ENCODE peak calls at places on chromosome 7, in seven cellular contexts. One of them, this sample, is unnamed.
A peak's percentile ranks its signal among the peaks of the same experiment; 100 is the strongest.

GRCh38 chr7:45021604-45022296 is 21.7 kb downstream of the CCM2 start:
- DNase-seq in DMS153: no peak
- DNase-seq in kidney epithelial cell: peak; percentile 50
- DNase-seq in H54: peak; percentile 37
- DNase-seq in activated CD4-positive, alpha-beta T cell treated with anti-CD3 and anti-CD28 coated beads, Interleukin-2, amount 50 U/mL, for 4 hours: no peak
- DNase-seq in RCC 7860: peak; percentile 71
- DNase-seq in stimulated activated CD4-positive, alpha-beta T cell treated with anti-CD3 and anti-CD28 coated beads, TNF-alpha, amount 100 ng/mL, for 48 hours: no peak
- DNase-seq in this sample: peak; percentile 12

GRCh38 chr7:108340856-108341411 is 115.3 kb downstream of the NRCAM start:
- DNase-seq in RCC 7860: no peak
- DNase-seq in DMS153: no peak
- DNase-seq in activated CD4-positive, alpha-beta T cell treated with anti-CD3 and anti-CD28 coated beads, Interleukin-2, amount 50 U/mL, for 4 hours: no peak
- DNase-seq in stimulated activated CD4-positive, alpha-beta T cell treated with anti-CD3 and anti-CD28 coated beads, TNF-alpha, amount 100 ng/mL, for 48 hours: no peak
- DNase-seq in kidney epithelial cell: no peak
- DNase-seq in H54: no peak
- DNase-seq in this sample: no peak

GRCh38 chr7:101018271-101019167 is 1.4 kb upstream of the MUC17 start:
- DNase-seq in H54: no peak
- DNase-seq in stimulated activated CD4-positive, alpha-beta T cell treated with anti-CD3 and anti-CD28 coated beads, TNF-alpha, amount 100 ng/mL, for 48 hours: no peak
- DNase-seq in kidney epithelial cell: no peak
- DNase-seq in activated CD4-positive, alpha-beta T cell treated with anti-CD3 and anti-CD28 coated beads, Interleukin-2, amount 50 U/mL, for 4 hours: no peak
- DNase-seq in DMS153: no peak
- DNase-seq in RCC 7860: no peak
- DNase-seq in this sample: no peak

GRCh38 chr7:18352339-18353255 is 143.0 kb upstream of the HDAC9 start:
- DNase-seq in kidney epithelial cell: no peak
- DNase-seq in RCC 7860: peak; percentile 71
- DNase-seq in H54: peak; percentile 28
- DNase-seq in stimulated activated CD4-positive, alpha-beta T cell treated with anti-CD3 and anti-CD28 coated beads, TNF-alpha, amount 100 ng/mL, for 48 hours: no peak
- DNase-seq in DMS153: peak; percentile 75
- DNase-seq in activated CD4-positive, alpha-beta T cell treated with anti-CD3 and anti-CD28 coated beads, Interleukin-2, amount 50 U/mL, for 4 hours: no peak
- DNase-seq in this sample: peak; percentile 59

GRCh38 chr7:138386821-138387220 is 73.2 kb upstream of the TRIM24 start:
- DNase-seq in kidney epithelial cell: no peak
- DNase-seq in activated CD4-positive, alpha-beta T cell treated with anti-CD3 and anti-CD28 coated beads, Interleukin-2, amount 50 U/mL, for 4 hours: no peak
- DNase-seq in stimulated activated CD4-positive, alpha-beta T cell treated with anti-CD3 and anti-CD28 coated beads, TNF-alpha, amount 100 ng/mL, for 48 hours: no peak
- DNase-seq in H54: no peak
- DNase-seq in RCC 7860: no peak
- DNase-seq in DMS153: no peak
- DNase-seq in this sample: no peak

GRCh38 chr7:121475806-121476205 is 79.7 kb upstream of the FAM3C start:
- DNase-seq in H54: no peak
- DNase-seq in DMS153: no peak
- DNase-seq in activated CD4-positive, alpha-beta T cell treated with anti-CD3 and anti-CD28 coated beads, Interleukin-2, amount 50 U/mL, for 4 hours: no peak
- DNase-seq in RCC 7860: no peak
- DNase-seq in stimulated activated CD4-positive, alpha-beta T cell treated with anti-CD3 and anti-CD28 coated beads, TNF-alpha, amount 100 ng/mL, for 48 hours: no peak
- DNase-seq in kidney epithelial cell: no peak
- DNase-seq in this sample: no peak

GRCh38 chr7:18693401-18693800 is 197.9 kb downstream of the HDAC9 start:
- DNase-seq in kidney epithelial cell: no peak
- DNase-seq in stimulated activated CD4-positive, alpha-beta T cell treated with anti-CD3 and anti-CD28 coated beads, TNF-alpha, amount 100 ng/mL, for 48 hours: no peak
- DNase-seq in activated CD4-positive, alpha-beta T cell treated with anti-CD3 and anti-CD28 coated beads, Interleukin-2, amount 50 U/mL, for 4 hours: no peak
- DNase-seq in RCC 7860: peak; percentile 33
- DNase-seq in DMS153: no peak
- DNase-seq in H54: peak; percentile 15
- DNase-seq in this sample: no peak

GRCh38 chr7:29231671-29232267 is 37.2 kb downstream of the CHN2 start:
- DNase-seq in stimulated activated CD4-positive, alpha-beta T cell treated with anti-CD3 and anti-CD28 coated beads, TNF-alpha, amount 100 ng/mL, for 48 hours: no peak
- DNase-seq in RCC 7860: no peak
- DNase-seq in kidney epithelial cell: no peak
- DNase-seq in H54: no peak
- DNase-seq in DMS153: no peak
- DNase-seq in activated CD4-positive, alpha-beta T cell treated with anti-CD3 and anti-CD28 coated beads, Interleukin-2, amount 50 U/mL, for 4 hours: no peak
- DNase-seq in this sample: no peak

GRCh38 chr7:40866601-40867000 is 731.8 kb downstream of the SUGCT start:
- DNase-seq in H54: no peak
- DNase-seq in RCC 7860: no peak
- DNase-seq in DMS153: no peak
- DNase-seq in kidney epithelial cell: no peak
- DNase-seq in stimulated activated CD4-positive, alpha-beta T cell treated with anti-CD3 and anti-CD28 coated beads, TNF-alpha, amount 100 ng/mL, for 48 hours: no peak
- DNase-seq in activated CD4-positive, alpha-beta T cell treated with anti-CD3 and anti-CD28 coated beads, Interleukin-2, amount 50 U/mL, for 4 hours: no peak
- DNase-seq in this sample: no peak

GRCh38 chr7:4136036-4136435 is 546.1 kb upstream of the FOXK1 start:
- DNase-seq in stimulated activated CD4-positive, alpha-beta T cell treated with anti-CD3 and anti-CD28 coated beads, TNF-alpha, amount 100 ng/mL, for 48 hours: no peak
- DNase-seq in H54: no peak
- DNase-seq in DMS153: no peak
- DNase-seq in kidney epithelial cell: no peak
- DNase-seq in RCC 7860: no peak
- DNase-seq in activated CD4-positive, alpha-beta T cell treated with anti-CD3 and anti-CD28 coated beads, Interleukin-2, amount 50 U/mL, for 4 hours: no peak
- DNase-seq in this sample: no peak

GRCh38 chr7:27917119-27917518 is 177.2 kb downstream of the TAX1BP1 start:
- DNase-seq in H54: no peak
- DNase-seq in stimulated activated CD4-positive, alpha-beta T cell treated with anti-CD3 and anti-CD28 coated beads, TNF-alpha, amount 100 ng/mL, for 48 hours: no peak
- DNase-seq in DMS153: peak; percentile 68
- DNase-seq in activated CD4-positive, alpha-beta T cell treated with anti-CD3 and anti-CD28 coated beads, Interleukin-2, amount 50 U/mL, for 4 hours: no peak
- DNase-seq in kidney epithelial cell: no peak
- DNase-seq in RCC 7860: no peak
- DNase-seq in this sample: no peak

GRCh38 chr7:107946451-107946850 is 55.5 kb downstream of the DLD start:
- DNase-seq in DMS153: no peak
- DNase-seq in kidney epithelial cell: no peak
- DNase-seq in RCC 7860: no peak
- DNase-seq in H54: no peak
- DNase-seq in stimulated activated CD4-positive, alpha-beta T cell treated with anti-CD3 and anti-CD28 coated beads, TNF-alpha, amount 100 ng/mL, for 48 hours: no peak
- DNase-seq in activated CD4-positive, alpha-beta T cell treated with anti-CD3 and anti-CD28 coated beads, Interleukin-2, amount 50 U/mL, for 4 hours: no peak
- DNase-seq in this sample: no peak

GRCh38 chr7:158662610-158663427 is 41.8 kb downstream of the NCAPG2 start:
- DNase-seq in stimulated activated CD4-positive, alpha-beta T cell treated with anti-CD3 and anti-CD28 coated beads, TNF-alpha, amount 100 ng/mL, for 48 hours: no peak
- DNase-seq in RCC 7860: no peak
- DNase-seq in H54: no peak
- DNase-seq in kidney epithelial cell: no peak
- DNase-seq in activated CD4-positive, alpha-beta T cell treated with anti-CD3 and anti-CD28 coated beads, Interleukin-2, amount 50 U/mL, for 4 hours: no peak
- DNase-seq in DMS153: no peak
- DNase-seq in this sample: peak; percentile 9

GRCh38 chr7:112546723-112547513 is 66.1 kb downstream of the LSMEM1 start:
- DNase-seq in stimulated activated CD4-positive, alpha-beta T cell treated with anti-CD3 and anti-CD28 coated beads, TNF-alpha, amount 100 ng/mL, for 48 hours: no peak
- DNase-seq in activated CD4-positive, alpha-beta T cell treated with anti-CD3 and anti-CD28 coated beads, Interleukin-2, amount 50 U/mL, for 4 hours: no peak
- DNase-seq in H54: no peak
- DNase-seq in RCC 7860: no peak
- DNase-seq in DMS153: no peak
- DNase-seq in kidney epithelial cell: no peak
- DNase-seq in this sample: no peak

GRCh38 chr7:113606325-113606724 is 312.5 kb downstream of the PPP1R3A start:
- DNase-seq in activated CD4-positive, alpha-beta T cell treated with anti-CD3 and anti-CD28 coated beads, Interleukin-2, amount 50 U/mL, for 4 hours: no peak
- DNase-seq in H54: no peak
- DNase-seq in kidney epithelial cell: no peak
- DNase-seq in RCC 7860: no peak
- DNase-seq in stimulated activated CD4-positive, alpha-beta T cell treated with anti-CD3 and anti-CD28 coated beads, TNF-alpha, amount 100 ng/mL, for 48 hours: no peak
- DNase-seq in DMS153: no peak
- DNase-seq in this sample: no peak

GRCh38 chr7:155681663-155682062 is 37.2 kb downstream of the RBM33 start:
- DNase-seq in kidney epithelial cell: no peak
- DNase-seq in stimulated activated CD4-positive, alpha-beta T cell treated with anti-CD3 and anti-CD28 coated beads, TNF-alpha, amount 100 ng/mL, for 48 hours: no peak
- DNase-seq in H54: no peak
- DNase-seq in DMS153: no peak
- DNase-seq in activated CD4-positive, alpha-beta T cell treated with anti-CD3 and anti-CD28 coated beads, Interleukin-2, amount 50 U/mL, for 4 hours: no peak
- DNase-seq in RCC 7860: no peak
- DNase-seq in this sample: no peak

GRCh38 chr7:101814996-101815825 is 2.2 kb upstream of the CUX1 start:
- DNase-seq in stimulated activated CD4-positive, alpha-beta T cell treated with anti-CD3 and anti-CD28 coated beads, TNF-alpha, amount 100 ng/mL, for 48 hours: peak; percentile 55
- DNase-seq in DMS153: no peak
- DNase-seq in RCC 7860: peak; percentile 22
- DNase-seq in activated CD4-positive, alpha-beta T cell treated with anti-CD3 and anti-CD28 coated beads, Interleukin-2, amount 50 U/mL, for 4 hours: peak; percentile 54
- DNase-seq in H54: peak; percentile 61
- DNase-seq in kidney epithelial cell: no peak
- DNase-seq in this sample: peak; percentile 86

GRCh38 chr7:127717502-127718125 is 65.6 kb downstream of the SND1 start:
- DNase-seq in stimulated activated CD4-positive, alpha-beta T cell treated with anti-CD3 and anti-CD28 coated beads, TNF-alpha, amount 100 ng/mL, for 48 hours: no peak
- DNase-seq in DMS153: no peak
- DNase-seq in activated CD4-positive, alpha-beta T cell treated with anti-CD3 and anti-CD28 coated beads, Interleukin-2, amount 50 U/mL, for 4 hours: no peak
- DNase-seq in RCC 7860: no peak
- DNase-seq in H54: no peak
- DNase-seq in kidney epithelial cell: no peak
- DNase-seq in this sample: no peak

GRCh38 chr7:129851174-129851573 is 101.6 kb downstream of the UBE2H start:
- DNase-seq in kidney epithelial cell: no peak
- DNase-seq in H54: no peak
- DNase-seq in activated CD4-positive, alpha-beta T cell treated with anti-CD3 and anti-CD28 coated beads, Interleukin-2, amount 50 U/mL, for 4 hours: no peak
- DNase-seq in stimulated activated CD4-positive, alpha-beta T cell treated with anti-CD3 and anti-CD28 coated beads, TNF-alpha, amount 100 ng/mL, for 48 hours: no peak
- DNase-seq in RCC 7860: no peak
- DNase-seq in DMS153: no peak
- DNase-seq in this sample: no peak

GRCh38 chr7:118372530-118372929 is 148.0 kb downstream of the ANKRD7 start:
- DNase-seq in activated CD4-positive, alpha-beta T cell treated with anti-CD3 and anti-CD28 coated beads, Interleukin-2, amount 50 U/mL, for 4 hours: no peak
- DNase-seq in DMS153: no peak
- DNase-seq in H54: no peak
- DNase-seq in RCC 7860: no peak
- DNase-seq in stimulated activated CD4-positive, alpha-beta T cell treated with anti-CD3 and anti-CD28 coated beads, TNF-alpha, amount 100 ng/mL, for 48 hours: no peak
- DNase-seq in kidney epithelial cell: no peak
- DNase-seq in this sample: peak; percentile 67

GRCh38 chr7:36620166-36620708 is 104.1 kb downstream of the AOAH start:
- DNase-seq in activated CD4-positive, alpha-beta T cell treated with anti-CD3 and anti-CD28 coated beads, Interleukin-2, amount 50 U/mL, for 4 hours: no peak
- DNase-seq in RCC 7860: no peak
- DNase-seq in stimulated activated CD4-positive, alpha-beta T cell treated with anti-CD3 and anti-CD28 coated beads, TNF-alpha, amount 100 ng/mL, for 48 hours: no peak
- DNase-seq in H54: no peak
- DNase-seq in kidney epithelial cell: no peak
- DNase-seq in DMS153: no peak
- DNase-seq in this sample: no peak

GRCh38 chr7:154879629-154880028 is 123.3 kb downstream of the PAXIP1 start:
- DNase-seq in RCC 7860: no peak
- DNase-seq in stimulated activated CD4-positive, alpha-beta T cell treated with anti-CD3 and anti-CD28 coated beads, TNF-alpha, amount 100 ng/mL, for 48 hours: no peak
- DNase-seq in activated CD4-positive, alpha-beta T cell treated with anti-CD3 and anti-CD28 coated beads, Interleukin-2, amount 50 U/mL, for 4 hours: no peak
- DNase-seq in kidney epithelial cell: no peak
- DNase-seq in H54: no peak
- DNase-seq in DMS153: peak; percentile 98
- DNase-seq in this sample: no peak

GRCh38 chr7:95302976-95303375 is 21.4 kb downstream of the PON1 start:
- DNase-seq in activated CD4-positive, alpha-beta T cell treated with anti-CD3 and anti-CD28 coated beads, Interleukin-2, amount 50 U/mL, for 4 hours: no peak
- DNase-seq in DMS153: no peak
- DNase-seq in kidney epithelial cell: no peak
- DNase-seq in stimulated activated CD4-positive, alpha-beta T cell treated with anti-CD3 and anti-CD28 coated beads, TNF-alpha, amount 100 ng/mL, for 48 hours: no peak
- DNase-seq in H54: no peak
- DNase-seq in RCC 7860: no peak
- DNase-seq in this sample: no peak

GRCh38 chr7:113283861-113284260 is 165.5 kb upstream of the SMIM30 start:
- DNase-seq in activated CD4-positive, alpha-beta T cell treated with anti-CD3 and anti-CD28 coated beads, Interleukin-2, amount 50 U/mL, for 4 hours: no peak
- DNase-seq in stimulated activated CD4-positive, alpha-beta T cell treated with anti-CD3 and anti-CD28 coated beads, TNF-alpha, amount 100 ng/mL, for 48 hours: no peak
- DNase-seq in kidney epithelial cell: no peak
- DNase-seq in H54: no peak
- DNase-seq in DMS153: no peak
- DNase-seq in RCC 7860: no peak
- DNase-seq in this sample: no peak

GRCh38 chr7:1943933-1944618 is 274.0 kb downstream of the ELFN1 start:
- DNase-seq in stimulated activated CD4-positive, alpha-beta T cell treated with anti-CD3 and anti-CD28 coated beads, TNF-alpha, amount 100 ng/mL, for 48 hours: no peak
- DNase-seq in H54: no peak
- DNase-seq in DMS153: no peak
- DNase-seq in RCC 7860: no peak
- DNase-seq in kidney epithelial cell: no peak
- DNase-seq in activated CD4-positive, alpha-beta T cell treated with anti-CD3 and anti-CD28 coated beads, Interleukin-2, amount 50 U/mL, for 4 hours: no peak
- DNase-seq in this sample: no peak

GRCh38 chr7:39153647-39154046 is 175.9 kb downstream of the POU6F2 start:
- DNase-seq in RCC 7860: no peak
- DNase-seq in H54: no peak
- DNase-seq in activated CD4-positive, alpha-beta T cell treated with anti-CD3 and anti-CD28 coated beads, Interleukin-2, amount 50 U/mL, for 4 hours: no peak
- DNase-seq in kidney epithelial cell: no peak
- DNase-seq in DMS153: no peak
- DNase-seq in stimulated activated CD4-positive, alpha-beta T cell treated with anti-CD3 and anti-CD28 coated beads, TNF-alpha, amount 100 ng/mL, for 48 hours: no peak
- DNase-seq in this sample: peak; percentile 34

GRCh38 chr7:151451156-151451555 is 11.2 kb upstream of the CRYGN start:
- DNase-seq in activated CD4-positive, alpha-beta T cell treated with anti-CD3 and anti-CD28 coated beads, Interleukin-2, amount 50 U/mL, for 4 hours: no peak
- DNase-seq in stimulated activated CD4-positive, alpha-beta T cell treated with anti-CD3 and anti-CD28 coated beads, TNF-alpha, amount 100 ng/mL, for 48 hours: no peak
- DNase-seq in RCC 7860: no peak
- DNase-seq in kidney epithelial cell: no peak
- DNase-seq in DMS153: no peak
- DNase-seq in H54: no peak
- DNase-seq in this sample: no peak

GRCh38 chr7:20296444-20296843 is 34.3 kb upstream of the ITGB8 start:
- DNase-seq in stimulated activated CD4-positive, alpha-beta T cell treated with anti-CD3 and anti-CD28 coated beads, TNF-alpha, amount 100 ng/mL, for 48 hours: no peak
- DNase-seq in DMS153: no peak
- DNase-seq in activated CD4-positive, alpha-beta T cell treated with anti-CD3 and anti-CD28 coated beads, Interleukin-2, amount 50 U/mL, for 4 hours: no peak
- DNase-seq in H54: no peak
- DNase-seq in RCC 7860: peak; percentile 27
- DNase-seq in kidney epithelial cell: no peak
- DNase-seq in this sample: no peak

GRCh38 chr7:30984359-30985107 is 20.8 kb downstream of the GHRHR start:
- DNase-seq in DMS153: peak; percentile 12
- DNase-seq in kidney epithelial cell: no peak
- DNase-seq in stimulated activated CD4-positive, alpha-beta T cell treated with anti-CD3 and anti-CD28 coated beads, TNF-alpha, amount 100 ng/mL, for 48 hours: no peak
- DNase-seq in RCC 7860: no peak
- DNase-seq in activated CD4-positive, alpha-beta T cell treated with anti-CD3 and anti-CD28 coated beads, Interleukin-2, amount 50 U/mL, for 4 hours: no peak
- DNase-seq in H54: peak; percentile 86
- DNase-seq in this sample: no peak

This sample was measured in RPMI8226.